ENCODE peak calls at places on chromosomes 5 and 9, in nine cellular contexts. Z is upper lobe of right lung; T is heart left ventricle; X is PC-3; N is left ventricle myocardium inferior; I is mammary epithelial cell; Q is effector memory CD4-positive, alpha-beta T cell; H is neural progenitor cell; K is lung. Y is an unnamed sample. For H3K36me3 and H3K4me1, the result is how much of the 10 kb centered on the place peaks cover.

GRCh38 chr9:83242066-83242465 is 179.1 kb upstream of the RASEF start:
- DNase-seq in Z (no peak), T (no peak), X (peak), N (no peak), I (no peak), Q (no peak), H (no peak), K (no peak), Y (no peak)

GRCh38 chr9:21688108-21689102 is 114.0 kb upstream of the MTAP start:
- DNase-seq in Z (no peak), T (no peak), X (peak), N (no peak), I (peak), Q (no peak), H (no peak), K (no peak), Y (no peak)

GRCh38 chr9:93111371-93112115 is 15.5 kb downstream of the CARD19 start:
- DNase-seq in Z (peak), T (peak), X (peak), N (peak), I (peak), Q (no peak), H (no peak), K (no peak), Y (no peak)

GRCh38 chr5:179256229-179257189 is 88.8 kb downstream of the ADAMTS2 start:
- DNase-seq in Z (peak), T (no peak), X (no peak), N (no peak), I (no peak), Q (no peak), H (no peak), K (no peak), Y (no peak)

GRCh38 chr9:135268981-135269380 is 181.5 kb downstream of the OLFM1 start:
- DNase-seq in Z (no peak), T (no peak), X (no peak), N (no peak), I (peak), Q (no peak), H (no peak), K (no peak), Y (no peak)

GRCh38 chr9:133778336-133778995 is 40.3 kb upstream of the SARDH start:
- DNase-seq in Z (no peak), T (no peak), X (no peak), N (no peak), I (no peak), Q (no peak), H (no peak), K (no peak), Y (no peak)

GRCh38 chr5:5374034-5374715 is 48.3 kb upstream of the ICE1 start:
- DNase-seq in Z (no peak), T (peak), X (no peak), N (no peak), I (no peak), Q (no peak), H (no peak), K (no peak), Y (no peak)

GRCh38 chr5:116964438-116964837 is 389.8 kb upstream of the SEMA6A start:
- DNase-seq in Z (no peak), T (no peak), X (no peak), N (no peak), I (no peak), Q (no peak), H (no peak), K (no peak), Y (no peak)

GRCh38 chr9:106035810-106036209 is 341.5 kb downstream of the TMEM38B start:
- DNase-seq in Z (no peak), T (no peak), X (no peak), N (no peak), I (no peak), Q (no peak), H (no peak), K (no peak), Y (no peak)

GRCh38 chr5:98753507-98753906 is 20.0 kb upstream of the RGMB start:
- DNase-seq in Z (no peak), T (no peak), X (no peak), N (no peak), I (no peak), Q (no peak), H (no peak), K (no peak), Y (no peak)

GRCh38 chr5:96024683-96025475 is 63.2 kb upstream of the ELL2 start:
- DNase-seq in Z (no peak), T (no peak), X (peak), N (no peak), I (peak), Q (no peak), H (no peak), K (no peak), Y (no peak)

GRCh38 chr5:140632366-140633080 is 452 bp downstream of the CD14 start:
- DNase-seq in Z (peak), T (peak), X (no peak), N (peak), I (peak), Q (peak), H (no peak), K (peak), Y (peak)

GRCh38 chr9:21135736-21136135 is 5.9 kb downstream of the IFNW1 start:
- DNase-seq in Z (no peak), T (no peak), X (no peak), N (no peak), I (no peak), Q (no peak), H (no peak), K (no peak), Y (no peak)

GRCh38 chr5:150616506-150616905 is 24.0 kb upstream of the SYNPO start:
- DNase-seq in Z (no peak), T (no peak), X (no peak), N (no peak), I (no peak), Q (no peak), H (no peak), K (no peak), Y (no peak)

GRCh38 chr5:150613991-150614650 is 26.3 kb upstream of the SYNPO start:
- DNase-seq in Z (no peak), T (no peak), X (no peak), N (peak), I (no peak), Q (no peak), H (no peak), K (no peak), Y (no peak)

GRCh38 chr5:150614651-150615040 is 25.8 kb upstream of the SYNPO start:
- DNase-seq in Z (no peak), T (no peak), X (no peak), N (no peak), I (no peak), Q (no peak), H (no peak), K (no peak), Y (no peak)

GRCh38 chr5:150615141-150615699 is 25.2 kb upstream of the SYNPO start:
- DNase-seq in Z (no peak), T (peak), X (no peak), N (peak), I (peak), Q (no peak), H (no peak), K (peak), Y (no peak)

DNA sequence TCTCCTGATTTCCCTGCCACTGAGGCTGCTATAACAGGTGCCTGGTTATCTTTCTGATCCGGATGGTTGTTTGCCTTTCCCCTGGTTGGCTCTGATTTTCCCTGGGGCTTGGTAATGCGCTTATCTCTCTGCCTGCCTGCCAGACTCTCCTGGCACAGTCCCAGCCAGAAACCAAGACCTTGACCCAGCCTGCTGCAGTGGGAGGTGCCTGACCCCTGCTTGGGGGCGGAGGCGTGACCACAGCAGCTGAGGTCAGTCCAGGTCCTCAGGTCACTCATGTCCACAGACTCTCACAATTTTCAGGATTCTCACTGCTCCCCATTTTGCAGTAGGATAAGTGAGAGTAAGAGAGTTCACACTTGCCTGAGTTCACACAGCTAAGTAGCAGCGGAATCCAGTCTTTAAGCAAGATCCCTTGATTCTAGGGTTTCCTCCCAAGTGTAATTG is 24.4 kb upstream of the SYNPO start:
- DNase-seq in Z (no peak), T (peak), X (no peak), N (peak), I (no peak), Q (no peak), H (no peak), K (peak), Y (no peak)
- H3K27ac ChIP-seq in Z (peak), T (peak), X (no peak), N (peak), I (no peak), Q (no peak), H (no peak), K (peak), Y (no peak)

DNA sequence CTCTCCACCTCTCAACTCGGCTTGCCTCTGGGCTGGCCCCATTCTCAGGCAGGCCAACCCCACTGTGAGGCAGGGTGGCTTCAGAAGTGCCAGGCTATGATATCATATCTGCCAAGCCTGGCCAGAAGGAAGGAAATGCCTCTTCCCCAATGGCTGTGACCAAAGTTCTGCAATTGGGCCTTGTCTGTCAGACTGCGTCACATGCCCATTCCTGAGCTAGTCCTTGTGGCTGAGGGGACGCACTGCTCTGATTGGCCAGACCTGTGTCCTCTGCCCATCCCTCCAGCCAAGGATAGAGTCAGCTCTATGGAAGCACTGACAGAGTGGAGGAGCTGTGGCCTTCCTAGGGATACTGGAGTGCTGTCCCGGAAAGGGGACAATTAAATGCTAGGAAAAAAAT is 11.9 kb downstream of the SMIM23 start:
- DNase-seq in Z (no peak), T (no peak), X (no peak), N (no peak), I (no peak), Q (no peak), H (no peak), K (no peak), Y (no peak)
- H3K36me3 ChIP-seq in Z (under half), T (under half), X (under half), N (under half), I (under half), Q (under half), H (under half), K (under half), Y (under half)

GRCh38 chr9:95079461-95079860 is 238.0 kb downstream of the FANCC start:
- DNase-seq in Z (peak), T (no peak), X (no peak), N (no peak), I (no peak), Q (no peak), H (no peak), K (no peak), Y (no peak)
- H3K4me1 ChIP-seq in Z (under half), T (under half), X (under half), N (half or more), I (under half), Q (under half), H (under half), K (under half), Y (under half)

GRCh38 chr5:11608530-11608929 is 295.7 kb downstream of the CTNND2 start:
- DNase-seq in Z (no peak), T (no peak), X (no peak), N (no peak), I (no peak), Q (no peak), H (no peak), K (no peak), Y (no peak)

GRCh38 chr5:11607944-11608343 is 296.3 kb downstream of the CTNND2 start:
- DNase-seq in Z (no peak), T (no peak), X (no peak), N (no peak), I (no peak), Q (no peak), H (no peak), K (no peak), Y (no peak)

GRCh38 chr5:11609570-11610322 is 294.5 kb downstream of the CTNND2 start:
- DNase-seq in Z (no peak), T (no peak), X (no peak), N (peak), I (no peak), Q (no peak), H (no peak), K (no peak), Y (no peak)
- H3K27ac ChIP-seq in Z (no peak), T (peak), X (no peak), N (peak), I (no peak), Q (no peak), H (no peak), K (no peak), Y (no peak)

DNA sequence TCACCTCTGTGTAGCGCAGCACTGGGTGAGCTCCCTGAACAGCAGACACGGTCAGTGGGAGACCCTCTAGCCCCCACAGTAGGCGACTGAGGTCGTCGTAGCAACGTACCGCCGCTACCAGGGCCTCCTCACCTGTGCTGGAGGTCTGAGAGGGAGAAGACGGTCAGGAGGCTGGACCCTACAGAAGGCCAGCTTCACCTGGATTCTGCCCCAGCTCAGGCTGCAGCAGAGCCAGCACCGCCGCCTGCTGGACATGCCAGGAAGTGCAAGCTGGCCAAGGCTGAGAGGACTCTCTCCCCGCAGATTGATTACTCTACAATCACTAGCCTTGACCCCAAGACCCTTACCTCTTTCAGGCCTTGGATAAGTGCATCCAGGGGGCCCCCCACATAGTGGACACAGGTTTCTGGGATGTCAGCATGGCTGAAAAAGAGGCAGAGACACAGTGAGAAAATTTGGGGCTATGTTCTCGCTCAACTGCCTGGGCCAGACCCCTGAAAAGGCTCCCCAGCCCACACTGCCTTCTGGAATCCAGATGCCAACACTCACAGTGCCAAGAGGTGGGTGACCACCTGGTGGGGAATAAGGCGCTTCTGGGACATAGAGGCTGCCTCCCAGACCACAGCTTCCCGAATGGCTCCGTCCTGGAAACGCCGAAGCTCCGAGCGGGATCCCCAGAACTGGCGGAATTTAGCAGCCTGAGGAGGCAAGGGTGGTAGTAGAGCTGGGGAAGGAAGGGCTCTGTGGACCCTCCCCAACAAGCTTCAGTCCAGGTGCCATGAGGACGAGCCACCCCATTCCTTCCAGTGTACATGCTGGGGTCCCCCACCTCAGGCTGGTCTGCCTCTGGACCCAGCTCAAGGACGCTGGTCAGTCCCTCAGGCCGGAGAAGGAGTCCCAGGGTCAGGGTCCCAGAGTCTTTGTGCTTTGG is 6.9 kb downstream of the NOL6 start:
- DNase-seq in Z (peak), T (peak), X (peak), N (peak), I (no peak), Q (peak), H (peak), K (peak), Y (peak)
- H3K36me3 ChIP-seq in Z (half or more), T (half or more), X (under half), N (half or more), I (half or more), Q (half or more), H (under half), K (half or more), Y (half or more)

GRCh38 chr5:170363671-170364070 is 25.5 kb downstream of the KCNMB1 start:
- DNase-seq in Z (no peak), T (no peak), X (no peak), N (no peak), I (no peak), Q (no peak), H (no peak), K (no peak), Y (no peak)

GRCh38 chr5:170360712-170361501 is 28.3 kb downstream of the KCNMB1 start:
- DNase-seq in Z (no peak), T (no peak), X (no peak), N (no peak), I (no peak), Q (no peak), H (no peak), K (no peak), Y (no peak)

GRCh38 chr5:170362625-170363024 is 26.5 kb downstream of the KCNMB1 start:
- DNase-seq in Z (no peak), T (no peak), X (no peak), N (no peak), I (no peak), Q (no peak), H (no peak), K (no peak), Y (no peak)

GRCh38 chr5:170362102-170362501 is 27.1 kb downstream of the KCNMB1 start:
- DNase-seq in Z (no peak), T (peak), X (no peak), N (peak), I (no peak), Q (no peak), H (no peak), K (no peak), Y (no peak)

DNA sequence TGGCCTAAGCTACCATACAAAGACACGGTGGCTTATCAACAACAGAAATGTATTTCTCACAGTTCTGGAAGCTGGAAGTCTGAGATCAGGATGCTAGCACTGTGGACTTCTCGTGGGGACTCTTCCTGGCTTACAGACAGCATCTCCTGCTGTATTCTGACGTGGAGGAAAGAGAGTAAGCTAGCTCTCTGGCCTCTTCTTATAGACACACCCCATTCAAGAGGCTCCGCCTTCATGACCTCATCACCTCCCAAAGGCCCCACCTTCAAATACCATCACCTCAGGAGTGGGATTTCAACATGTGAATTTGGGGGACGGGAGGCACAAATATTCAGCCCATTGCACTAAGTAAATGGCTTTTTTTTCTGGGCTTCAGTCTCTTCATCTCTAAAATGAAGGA is 27.6 kb downstream of the KCNMB1 start:
- DNase-seq in Z (no peak), T (no peak), X (no peak), N (no peak), I (no peak), Q (no peak), H (no peak), K (no peak), Y (no peak)
- H3K4me1 ChIP-seq in Z (under half), T (under half), X (under half), N (half or more), I (under half), Q (under half), H (under half), K (under half), Y (under half)

GRCh38 chr9:88653926-88654325 is 118.9 kb downstream of the NXNL2 start:
- DNase-seq in Z (no peak), T (no peak), X (no peak), N (no peak), I (peak), Q (no peak), H (no peak), K (no peak), Y (no peak)
- H3K27ac ChIP-seq in Z (no peak), T (no peak), X (no peak), N (no peak), I (no peak), Q (no peak), H (no peak), K (no peak), Y (no peak)

GRCh38 chr5:135857630-135858311 is 23.3 kb downstream of the SLC25A48 start:
- DNase-seq in Z (no peak), T (no peak), X (peak), N (no peak), I (no peak), Q (no peak), H (no peak), K (no peak), Y (no peak)
- H3K36me3 ChIP-seq in Z (under half), T (under half), X (under half), N (under half), I (under half), Q (under half), H (under half), K (under half), Y (under half)

GRCh38 chr5:73726606-73727231 is 100.7 kb downstream of the ARHGEF28 start:
- DNase-seq in Z (no peak), T (no peak), X (no peak), N (no peak), I (no peak), Q (no peak), H (no peak), K (no peak), Y (no peak)
- H3K4me1 ChIP-seq in Z (under half), T (under half), X (under half), N (under half), I (under half), Q (under half), H (under half), K (under half), Y (under half)

GRCh38 chr5:124754206-124754927 is 7.9 kb upstream of the ZNF608 start:
- DNase-seq in Z (no peak), T (no peak), X (no peak), N (no peak), I (no peak), Q (no peak), H (no peak), K (no peak), Y (no peak)

GRCh38 chr5:124760608-124761390 is 14.4 kb upstream of the ZNF608 start:
- DNase-seq in Z (no peak), T (no peak), X (no peak), N (no peak), I (no peak), Q (no peak), H (peak), K (no peak), Y (no peak)

GRCh38 chr5:124751031-124751430 is 4.6 kb upstream of the ZNF608 start:
- DNase-seq in Z (no peak), T (no peak), X (no peak), N (no peak), I (no peak), Q (no peak), H (no peak), K (no peak), Y (no peak)

GRCh38 chr5:124752854-124753720 is 6.6 kb upstream of the ZNF608 start:
- DNase-seq in Z (no peak), T (no peak), X (no peak), N (no peak), I (peak), Q (no peak), H (no peak), K (no peak), Y (no peak)

DNA sequence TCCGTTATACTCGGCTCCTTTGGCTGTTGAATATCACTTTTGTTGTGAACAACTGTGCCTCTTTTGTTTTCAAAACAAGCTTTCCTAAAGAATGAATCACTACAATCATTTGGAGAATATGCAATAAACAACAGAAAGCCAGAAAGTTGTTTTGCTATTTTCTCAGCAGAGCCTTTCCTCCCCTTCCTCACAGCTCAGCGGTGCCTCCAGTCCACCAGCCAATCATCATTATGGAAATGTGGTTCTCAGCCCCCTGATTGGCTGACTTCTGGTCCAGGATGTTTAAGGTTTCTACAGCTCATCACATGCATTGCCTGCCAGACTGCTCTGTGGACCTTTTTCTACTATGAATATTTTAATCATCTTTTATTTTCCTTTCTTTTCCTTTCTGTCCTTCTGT is 9.1 kb upstream of the ZNF608 start:
- DNase-seq in Z (no peak), T (no peak), X (no peak), N (no peak), I (no peak), Q (no peak), H (no peak), K (no peak), Y (no peak)
- H3K27ac ChIP-seq in Z (no peak), T (no peak), X (no peak), N (no peak), I (no peak), Q (no peak), H (no peak), K (no peak), Y (no peak)

Y was measured in CD4-positive, CD25-positive, alpha-beta regulatory T cell.